ENCODE peak calls at places on chromosomes 1 and 21, in five cellular contexts. I is HCT116, Y is SK-N-SH, J is H1, B is K562. A is an unnamed sample.

GRCh38 chr1:1826356-1827088 is 48.3 kb upstream of the NADK start:
- DNase-seq in I (no peak), B (no peak), Y (no peak), J (no peak), A (no peak)

GRCh38 chr1:223657978-223658377 is 7.5 kb downstream of the CAPN8 start:
- DNase-seq in B (no peak), I (no peak), Y (no peak), J (no peak), A (no peak)

GRCh38 chr1:107677674-107678073 is 287.3 kb downstream of the VAV3 start:
- DNase-seq in J (no peak), I (no peak), Y (no peak), B (no peak), A (no peak)

GRCh38 chr1:235041201-235041600 is 87.4 kb downstream of the TOMM20 start:
- DNase-seq in B (no peak), Y (no peak), I (no peak), J (no peak), A (no peak)

GRCh38 chr21:39705849-39706248 is 39.1 kb upstream of the IGSF5 start:
- DNase-seq in J (no peak), Y (no peak), I (no peak), B (no peak), A (no peak)

GRCh38 chr1:205840524-205840923 is 9.4 kb downstream of the PM20D1 start:
- DNase-seq in Y (no peak), B (no peak), I (no peak), J (no peak), A (no peak)

GRCh38 chr1:41528106-41528505 is 43.6 kb upstream of the EDN2 start:
- DNase-seq in J (no peak), B (no peak), Y (no peak), I (no peak), A (no peak)

GRCh38 chr1:6121021-6121421 is 59.1 kb downstream of the CHD5 start:
- DNase-seq in B (no peak), J (no peak), I (no peak), Y (no peak), A (no peak)

GRCh38 chr1:230232352-230232751 is 165.3 kb downstream of the GALNT2 start:
- DNase-seq in B (no peak), J (peak), Y (no peak), I (no peak), A (no peak)

GRCh38 chr1:17369466-17369865 is 2.5 kb upstream of the PADI6 start:
- DNase-seq in I (no peak), B (no peak), Y (no peak), J (peak), A (no peak)

GRCh38 chr1:27508139-27508665 is 18.2 kb upstream of the WASF2 start:
- DNase-seq in Y (peak), I (no peak), B (peak), J (no peak), A (no peak)

GRCh38 chr1:206797534-206798383 is 25.5 kb upstream of the IL10 start:
- DNase-seq in J (peak), Y (peak), I (no peak), B (peak), A (no peak)

GRCh38 chr1:36174716-36175115 is 18.8 kb downstream of the MAP7D1 start:
- DNase-seq in B (no peak), Y (no peak), I (no peak), J (no peak), A (no peak)

GRCh38 chr1:36177589-36178463 is 21.9 kb downstream of the MAP7D1 start:
- DNase-seq in Y (no peak), I (no peak), B (no peak), J (no peak), A (no peak)

GRCh38 chr1:36172983-36173382 is 17.0 kb downstream of the MAP7D1 start:
- DNase-seq in I (no peak), Y (no peak), J (no peak), B (no peak), A (no peak)

GRCh38 chr1:36176151-36176949 is 20.4 kb downstream of the MAP7D1 start:
- DNase-seq in Y (no peak), B (no peak), I (no peak), J (no peak), A (no peak)

DNA sequence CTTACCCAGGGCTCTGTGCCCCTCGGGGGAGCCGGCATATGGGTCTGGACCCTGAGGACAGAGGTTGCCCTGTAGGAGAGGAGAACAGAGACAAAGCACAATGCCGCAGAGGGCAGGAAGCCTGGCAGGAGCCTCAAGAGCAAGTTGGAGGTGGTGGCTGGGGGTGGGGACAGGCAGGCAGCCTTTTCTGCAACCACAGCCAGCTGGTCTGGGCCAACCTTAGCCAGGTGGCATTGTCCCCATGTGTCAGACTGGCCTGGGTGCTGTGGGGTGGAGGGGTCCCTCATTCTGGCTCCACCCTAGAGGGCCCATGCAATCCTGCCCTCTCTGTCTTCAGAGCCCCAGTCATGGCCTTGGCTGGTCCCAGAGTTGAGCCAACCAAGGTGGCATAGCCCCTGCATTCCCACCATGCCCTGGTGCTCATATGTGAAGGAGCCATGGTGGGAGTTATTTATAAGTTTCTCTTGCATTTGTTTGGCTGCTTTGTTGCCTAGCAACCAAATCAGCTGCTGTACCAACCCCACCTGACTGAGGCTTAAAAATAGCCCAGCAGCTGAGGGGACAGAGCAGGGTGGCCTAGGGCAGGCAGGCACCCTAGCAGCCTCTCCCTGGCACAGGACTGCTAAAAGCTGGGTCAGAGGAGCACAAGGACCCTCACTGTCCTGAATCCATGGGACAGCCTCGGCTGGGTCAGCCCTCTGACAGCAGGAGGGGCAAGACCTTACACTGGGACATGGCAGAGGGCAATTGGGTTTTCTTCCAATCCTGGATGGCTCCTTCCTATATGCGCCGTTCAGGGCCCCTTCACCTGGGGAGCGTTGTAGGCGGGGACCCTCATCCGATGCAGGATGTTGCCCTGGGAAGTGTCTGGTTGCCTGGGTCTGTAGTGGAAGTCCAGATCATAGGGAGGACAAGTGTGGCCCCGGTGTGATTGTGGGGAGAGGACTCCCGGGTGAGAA is 19.5 kb downstream of the MAP7D1 start:
- DNase-seq in J (no peak), B (no peak), Y (no peak), I (no peak), A (no peak)
- TF ChIP-seq SIN3A in J (peak), B (no peak), Y (no peak), I (no peak), A (no peak)

GRCh38 chr1:111198836-111199235 is 1.6 kb downstream of the DENND2D start:
- DNase-seq in Y (no peak), B (no peak), J (no peak), I (no peak), A (no peak)

GRCh38 chr1:111199329-111199728 is 1.1 kb downstream of the DENND2D start:
- DNase-seq in J (no peak), B (no peak), I (no peak), Y (no peak), A (no peak)

GRCh38 chr1:111199881-111200801 is at the start of gene DENND2D:
- DNase-seq in B (no peak), J (no peak), Y (no peak), I (no peak), A (no peak)

GRCh38 chr1:111196213-111196612 is 4.2 kb downstream of the DENND2D start:
- DNase-seq in B (no peak), J (no peak), Y (no peak), I (no peak), A (no peak)

DNA sequence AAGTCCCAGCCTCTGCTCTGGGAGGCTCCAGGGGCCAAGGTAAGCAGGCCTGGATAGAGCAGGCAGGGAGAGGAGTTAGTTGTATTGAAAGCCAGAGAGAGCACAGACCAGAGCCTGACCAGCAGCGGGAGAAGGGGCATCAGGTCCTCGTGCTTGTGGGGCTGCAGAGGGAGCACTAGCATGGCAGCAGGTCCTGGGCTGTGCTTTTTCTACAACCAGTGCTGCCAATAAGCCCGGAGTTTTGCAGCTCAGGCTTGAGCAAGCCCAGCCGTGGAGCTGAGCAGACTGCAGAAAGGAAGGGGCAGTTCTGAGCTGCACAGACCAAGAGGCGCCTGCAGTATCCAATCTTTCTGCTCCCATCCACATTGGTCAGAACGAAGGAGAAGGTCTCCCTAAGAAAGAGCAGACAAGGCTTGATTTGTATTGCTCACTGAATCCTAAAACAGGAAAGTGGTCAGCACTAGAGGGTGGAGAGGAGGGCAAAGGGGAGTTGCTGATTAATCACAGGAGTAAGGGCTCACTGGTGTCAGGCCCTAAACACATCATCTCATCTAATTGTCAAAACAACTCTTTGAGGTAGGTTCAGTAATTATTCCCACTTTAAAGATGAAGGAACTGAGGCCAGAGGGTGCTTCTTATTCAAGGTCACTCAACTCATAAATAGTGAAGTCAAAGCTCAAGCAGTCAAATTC is 2.7 kb downstream of the DENND2D start:
- DNase-seq in J (peak), Y (no peak), I (no peak), B (peak), A (peak)
- TF ChIP-seq SIN3A in J (no peak), Y (no peak), I (no peak), B (no peak), A (no peak)

GRCh38 chr1:181255270-181255929 is 166.9 kb downstream of the IER5 start:
- DNase-seq in Y (no peak), B (no peak), I (no peak), J (no peak), A (no peak)
- TF ChIP-seq SIN3A in Y (no peak), B (no peak), I (no peak), J (no peak), A (no peak)

GRCh38 chr1:100077525-100077924 is 55.2 kb downstream of the SASS6 start:
- DNase-seq in Y (no peak), I (no peak), B (no peak), J (no peak), A (no peak)

GRCh38 chr1:100076319-100076718 is 56.4 kb downstream of the SASS6 start:
- DNase-seq in I (no peak), Y (no peak), B (no peak), J (no peak), A (no peak)

GRCh38 chr1:100076744-100077143 is 56.0 kb downstream of the SASS6 start:
- DNase-seq in J (no peak), I (no peak), Y (no peak), B (no peak), A (no peak)

GRCh38 chr1:100075773-100076172 is 57.0 kb downstream of the SASS6 start:
- DNase-seq in I (no peak), Y (no peak), B (no peak), J (no peak), A (no peak)

GRCh38 chr1:100080331-100080730 is 52.4 kb downstream of the SASS6 start:
- DNase-seq in B (no peak), I (no peak), J (no peak), Y (no peak), A (no peak)
- TF ChIP-seq SIN3A in B (no peak), I (no peak), J (no peak), Y (no peak), A (no peak)

GRCh38 chr1:43058545-43059360 is 100.1 kb upstream of the SLC2A1 start:
- DNase-seq in B (peak), I (no peak), Y (peak), J (no peak), A (no peak)
- TF ChIP-seq SIN3A in B (no peak), I (no peak), Y (no peak), J (no peak), A (no peak)